ENCODE peak calls at places on chromosomes 16 and 17, in nine cellular contexts. V is CD8-positive, alpha-beta T cell; X is pancreas; P is stimulated activated memory B cell treated with anti-CD40 and anti-IgM and Interleukin-4, amounts not matched to agents 10 μg/mL and 1 μg/mL and 100 μg/mL, for 72 hours; Q is stimulated activated effector memory CD8-positive, alpha-beta T cell treated with anti-CD3 and anti-CD28 coated beads, Interleukin-12 subunit alpha, Interleukin-12 subunit beta, amount 100 ng/mL, for 72 hours; E is mucosa of descending colon; B is activated T-cell treated with anti-CD3 and anti-CD28 coated beads, Interleukin-2, amount 50 U/mL, for 72 hours; Z is activated CD8-positive, alpha-beta memory T cell treated with anti-CD3 and anti-CD28 coated beads, Interleukin-2, amount 10 ng/mL, durations not matched to agents 7 days and 5 days; R is PC-3. K is an unnamed sample.

GRCh38 chr17:11899494-11899893 is 97.8 kb downstream of the ZNF18 start:
- ATAC-seq in V (no peak), X (no peak), P (no peak), Q (no peak), E (no peak), B (no peak), Z (no peak), R (no peak), K (no peak)

GRCh38 chr16:75537795-75538194 is 1.9 kb upstream of the CHST5 start:
- ATAC-seq in V (no peak), X (no peak), P (no peak), Q (no peak), E (peak), B (no peak), Z (no peak), R (no peak), K (no peak)

GRCh38 chr16:79008036-79008868 is 592.3 kb downstream of the MAF start:
- ATAC-seq in V (no peak), X (no peak), P (no peak), Q (peak), E (no peak), B (peak), Z (no peak), R (no peak), K (peak)

GRCh38 chr17:61783556-61784304 is 79.6 kb downstream of the BRIP1 start:
- ATAC-seq in V (no peak), X (no peak), P (peak), Q (no peak), E (no peak), B (no peak), Z (no peak), R (no peak), K (no peak)

GRCh38 chr17:82320956-82321927 is 3.8 kb upstream of the CD7 start:
- ATAC-seq in V (peak), X (peak), P (peak), Q (peak), E (peak), B (peak), Z (peak), R (peak), K (peak)

GRCh38 chr16:24612656-24613055 is 73.3 kb downstream of the RBBP6 start:
- ATAC-seq in V (no peak), X (no peak), P (no peak), Q (no peak), E (no peak), B (no peak), Z (no peak), R (no peak), K (no peak)

GRCh38 chr17:44438634-44439033 is 49.2 kb upstream of the ITGA2B start:
- ATAC-seq in V (no peak), X (peak), P (no peak), Q (peak), E (peak), B (no peak), Z (peak), R (no peak), K (peak)

GRCh38 chr17:74386397-74386796 is 19.1 kb downstream of the GPR142 start:
- ATAC-seq in V (no peak), X (no peak), P (no peak), Q (no peak), E (peak), B (no peak), Z (no peak), R (no peak), K (no peak)

GRCh38 chr17:34379876-34380275 is 16.8 kb upstream of the CCL1 start:
- ATAC-seq in V (no peak), X (no peak), P (no peak), Q (peak), E (no peak), B (no peak), Z (no peak), R (no peak), K (no peak)

GRCh38 chr17:81713556-81714411 is 1.7 kb downstream of the SLC25A10 start:
- ATAC-seq in V (no peak), X (peak), P (no peak), Q (no peak), E (peak), B (no peak), Z (no peak), R (peak), K (no peak)